ENCODE peak calls at places on chromosomes 13 and 19, in eight cellular contexts. G is right cardiac atrium; Q is C1 segment of cervical spinal cord; V is RPMI7951; O is M059J; R is activated CD4-positive, alpha-beta T cell treated with anti-CD3 and anti-CD28 coated beads, Interleukin-2, amount 50 U/mL, for 48 hours; C is stimulated activated CD8-positive, alpha-beta memory T cell treated with anti-CD3 and anti-CD28 coated beads, Interleukin-4, amount 100 ng/mL, for 24 hours; X is CD4-positive, CD25-positive, alpha-beta regulatory T cell. D is an unnamed sample.
A peak's percentile ranks its signal among the peaks of the same experiment; 100 is the strongest.

GRCh38 chr13:93670858-93671257 is 444.3 kb downstream of the GPC6 start:
- DNase-seq in G (no peak), V (no peak), C (no peak), X (no peak), O (no peak), R (no peak), Q (no peak), D (no peak)

GRCh38 chr19:41548954-41549688 is 26.8 kb upstream of the CEACAM21 start:
- DNase-seq in C (peak; percentile 61), X (peak; percentile 75), G (no peak), Q (no peak), V (no peak), O (no peak), R (peak; percentile 73), D (no peak)

GRCh38 chr13:113854238-113855011 is 9.5 kb downstream of the GAS6 start:
- DNase-seq in O (no peak), G (peak; percentile 79), C (no peak), Q (peak; percentile 33), R (no peak), V (peak; percentile 89), X (no peak), D (no peak)

GRCh38 chr19:49956113-49956491 is 4.9 kb downstream of the SIGLEC11 start:
- DNase-seq in C (no peak), R (no peak), G (no peak), Q (no peak), X (no peak), V (no peak), O (no peak), D (no peak)

GRCh38 chr19:10344780-10345179 is 5.4 kb upstream of the ICAM3 start:
- DNase-seq in G (no peak), R (no peak), C (no peak), X (no peak), V (no peak), O (no peak), Q (no peak), D (no peak)

GRCh38 chr13:104006625-104007061 is 940.4 kb upstream of the SLC10A2 start:
- DNase-seq in C (no peak), G (no peak), O (peak; percentile 94), R (no peak), V (peak; percentile 58), Q (no peak), X (no peak), D (no peak)

GRCh38 chr19:44689290-44690130 is 9.4 kb upstream of the CEACAM16 start:
- DNase-seq in C (peak; percentile 73), X (peak; percentile 68), Q (peak; percentile 28), V (peak; percentile 60), O (peak; percentile 71), G (peak; percentile 92), R (peak; percentile 83), D (peak; percentile 94)

GRCh38 chr19:18205180-18205915 is 1.5 kb upstream of the RAB3A start:
- DNase-seq in R (peak; percentile 60), Q (peak; percentile 68), V (peak; percentile 79), O (peak; percentile 72), G (peak; percentile 95), C (no peak), X (peak; percentile 48), D (peak; percentile 63)

GRCh38 chr13:50636007-50636704 is 207.3 kb downstream of the DLEU7 start:
- DNase-seq in O (peak; percentile 25), C (no peak), G (no peak), Q (no peak), X (no peak), V (no peak), R (no peak), D (peak; percentile 10)

GRCh38 chr19:54523403-54523802 is 20.8 kb downstream of the LAIR2 start:
- DNase-seq in G (no peak), R (peak; percentile 45), X (no peak), Q (no peak), O (peak; percentile 86), V (peak; percentile 81), C (no peak), D (no peak)

D was measured in nephron progenitor cell.